ENCODE peak calls at places on chromosomes 4 and X, in eight cellular contexts. N, T, Y, K, S, L, X and Q are unnamed samples.

GRCh38 chrX:140572724-140573123 is 67.9 kb upstream of the SOX3 start:
- DNase-seq in X (peak), K (peak), Y (peak), N (peak), T (no peak), L (no peak), S (no peak), Q (no peak)

GRCh38 chrX:21952624-21953023 is 12.1 kb downstream of the SMS start:
- DNase-seq in N (no peak), L (no peak), S (no peak), Y (no peak), K (no peak), T (no peak), X (no peak), Q (no peak)

GRCh38 chrX:42102586-42103282 is 179.4 kb upstream of the CASK start:
- DNase-seq in L (no peak), N (no peak), K (no peak), S (no peak), T (no peak), Y (peak), X (no peak), Q (no peak)

GRCh38 chrX:141879616-141880015 is 24.1 kb upstream of the MAGEC1 start:
- DNase-seq in Y (no peak), L (no peak), S (no peak), K (no peak), N (no peak), X (no peak), T (no peak), Q (no peak)

GRCh38 chrX:110208092-110208491 is 109.8 kb downstream of the AMMECR1 start:
- DNase-seq in N (no peak), K (no peak), S (no peak), T (no peak), X (no peak), L (no peak), Y (no peak), Q (no peak)

GRCh38 chr4:15907430-15907829 is 31.1 kb downstream of the FGFBP1 start:
- DNase-seq in N (no peak), Y (no peak), X (no peak), S (no peak), T (no peak), K (no peak), L (no peak), Q (no peak)

GRCh38 chrX:13197961-13198761 is 121.7 kb downstream of the ATXN3L start:
- DNase-seq in L (no peak), S (no peak), Y (no peak), T (no peak), N (no peak), X (no peak), K (no peak), Q (no peak)

GRCh38 chr4:1204286-1204827 is 32.0 kb upstream of the SPON2 start:
- DNase-seq in Y (no peak), N (peak), S (peak), K (no peak), L (no peak), T (no peak), X (peak), Q (no peak)

GRCh38 chrX:50691820-50692219 is 122.2 kb downstream of the SHROOM4 start:
- DNase-seq in S (no peak), K (peak), L (no peak), X (peak), T (no peak), N (peak), Y (no peak), Q (no peak)

GRCh38 chrX:68045008-68045577 is 388.2 kb downstream of the OPHN1 start:
- DNase-seq in T (peak), Y (peak), X (no peak), K (no peak), L (no peak), S (no peak), N (no peak), Q (no peak)

GRCh38 chrX:151698485-151698884 is 3.2 kb downstream of the PRRG3 start:
- DNase-seq in S (no peak), N (no peak), K (no peak), L (no peak), X (no peak), T (no peak), Y (no peak), Q (no peak)

GRCh38 chr4:40405194-40405593 is 70.1 kb downstream of the CHRNA9 start:
- DNase-seq in S (no peak), X (no peak), K (no peak), L (no peak), T (no peak), Y (no peak), N (no peak), Q (no peak)

GRCh38 chr4:158894826-158895225 is 126.0 kb downstream of the FNIP2 start:
- DNase-seq in Y (no peak), X (no peak), K (no peak), L (no peak), T (no peak), S (no peak), N (no peak), Q (no peak)

GRCh38 chr4:126137782-126138170 is 823.0 kb downstream of the FAT4 start:
- DNase-seq in Y (no peak), S (no peak), X (no peak), K (no peak), N (no peak), T (no peak), L (no peak), Q (peak)

GRCh38 chr4:17447056-17447455 is 64.8 kb downstream of the QDPR start:
- DNase-seq in Y (peak), N (no peak), K (no peak), X (no peak), T (peak), L (no peak), S (no peak), Q (no peak)

GRCh38 chr4:113332701-113333100 is 283.2 kb downstream of the ANK2 start:
- DNase-seq in K (no peak), X (no peak), N (no peak), T (no peak), L (no peak), Y (no peak), S (no peak), Q (no peak)

GRCh38 chr4:21991050-21991449 is 42.5 kb upstream of the KCNIP4 start:
- DNase-seq in T (no peak), L (no peak), X (no peak), N (peak), K (no peak), S (no peak), Y (peak), Q (peak)

GRCh38 chr4:102427599-102427998 is 73.6 kb upstream of the NFKB1 start:
- DNase-seq in S (no peak), T (no peak), N (no peak), L (no peak), X (no peak), Y (no peak), K (no peak), Q (no peak)

GRCh38 chr4:102430511-102430910 is 70.6 kb upstream of the NFKB1 start:
- DNase-seq in S (no peak), K (no peak), Y (peak), X (no peak), T (no peak), L (no peak), N (no peak), Q (no peak)

GRCh38 chr4:102431608-102431961 is 69.6 kb upstream of the NFKB1 start:
- DNase-seq in N (no peak), L (no peak), S (no peak), T (no peak), K (no peak), Y (no peak), X (no peak), Q (no peak)

DNA sequence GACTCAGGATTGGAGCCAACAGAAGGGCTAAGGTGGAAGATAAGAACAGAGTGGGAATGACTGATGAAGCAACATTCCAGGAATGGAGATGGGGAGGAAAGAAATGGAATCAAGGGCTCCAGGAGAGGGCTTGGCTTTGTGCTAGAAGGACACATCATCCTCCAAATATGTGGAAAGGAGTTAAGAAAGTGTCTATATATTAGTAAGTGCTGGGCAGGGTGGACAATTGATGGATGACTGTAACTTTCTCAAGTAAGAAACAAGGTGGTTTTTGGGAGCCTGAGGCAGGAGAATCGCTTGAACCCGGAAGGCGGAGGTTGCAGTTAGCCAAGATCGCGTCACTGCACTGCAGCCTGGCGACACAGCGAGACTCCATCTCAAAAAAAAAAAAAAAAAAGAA is 71.6 kb upstream of the NFKB1 start:
- DNase-seq in T (peak), N (no peak), S (no peak), K (no peak), L (no peak), X (peak), Y (peak), Q (no peak)
- H3K4me3 ChIP-seq in T (no peak), N (no peak), S (no peak), K (no peak), L (no peak), X (no peak), Y (peak), Q (no peak)

GRCh38 chr4:110705440-110705782 is 82.5 kb upstream of the PITX2 start:
- DNase-seq in K (no peak), N (no peak), X (no peak), L (no peak), T (no peak), S (no peak), Y (no peak), Q (no peak)
- H3K4me3 ChIP-seq in K (no peak), N (no peak), X (no peak), L (no peak), T (no peak), S (no peak), Y (no peak), Q (no peak)

GRCh38 chr4:53592686-53593641 is 1.7 kb upstream of the LNX1 start:
- DNase-seq in N (peak), K (no peak), X (peak), L (no peak), S (peak), T (no peak), Y (peak), Q (no peak)

GRCh38 chr4:53589511-53589910 is 1.8 kb downstream of the LNX1 start:
- DNase-seq in X (no peak), S (no peak), K (no peak), Y (no peak), L (no peak), T (no peak), N (no peak), Q (no peak)

GRCh38 chr4:53592128-53592527 is 842 bp upstream of the LNX1 start:
- DNase-seq in X (no peak), L (no peak), K (no peak), S (no peak), Y (peak), T (no peak), N (peak), Q (no peak)

GRCh38 chr4:53593765-53594164 is 2.5 kb upstream of the LNX1 start:
- DNase-seq in T (no peak), L (no peak), Y (no peak), N (no peak), X (no peak), S (no peak), K (no peak), Q (no peak)

GRCh38 chr4:53591372-53591892 is at the start of gene LNX1:
- DNase-seq in Y (no peak), T (no peak), S (peak), L (no peak), X (no peak), N (peak), K (no peak), Q (no peak)
- H3K4me3 ChIP-seq in Y (no peak), T (no peak), S (peak), L (no peak), X (no peak), N (no peak), K (no peak), Q (peak)

GRCh38 chr4:173538903-173539445 is 8.9 kb upstream of the HAND2 start:
- DNase-seq in Y (no peak), K (no peak), N (no peak), L (no peak), S (no peak), T (no peak), X (no peak), Q (no peak)
- H3K4me3 ChIP-seq in Y (no peak), K (no peak), N (no peak), L (peak), S (peak), T (peak), X (peak), Q (peak)